ENCODE peak calls at places on chromosomes 16 and 17, in five cellular contexts. X, S, L, N and K are unnamed samples.

GRCh38 chr17:17416007-17416399 is 60.8 kb upstream of the MED9 start:
- DNase-seq in X (peak), S (peak), L (peak), N (peak), K (peak)

GRCh38 chr16:19929062-19929511 is 44.4 kb upstream of the GPRC5B start:
- DNase-seq in X (no peak), S (no peak), L (peak), N (no peak), K (no peak)

GRCh38 chr17:79024901-79025737 is 1.1 kb downstream of the C1QTNF1 start:
- DNase-seq in X (no peak), S (no peak), L (no peak), N (no peak), K (peak)

GRCh38 chr17:7945651-7946050 is 13.6 kb downstream of the CNTROB start:
- DNase-seq in X (no peak), S (no peak), L (no peak), N (no peak), K (no peak)

GRCh38 chr16:50938923-50939322 is 197.0 kb downstream of the CYLD start:
- DNase-seq in X (no peak), S (no peak), L (no peak), N (no peak), K (no peak)

GRCh38 chr17:56499799-56500388 is 93.6 kb upstream of the NOG start:
- DNase-seq in X (peak), S (no peak), L (peak), N (peak), K (peak)

GRCh38 chr17:44002141-44002848 is 2.1 kb upstream of the NAGS start:
- DNase-seq in X (peak), S (no peak), L (no peak), N (no peak), K (peak)

GRCh38 chr16:86761117-86761971 is 183.0 kb downstream of the FOXL1 start:
- DNase-seq in X (peak), S (no peak), L (peak), N (peak), K (peak)

GRCh38 chr16:54935411-54936085 is 4.9 kb downstream of the IRX5 start:
- DNase-seq in X (peak), S (no peak), L (no peak), N (no peak), K (no peak)

GRCh38 chr17:45147581-45148182 is 593 bp upstream of the HEXIM1 start:
- DNase-seq in X (peak), S (peak), L (peak), N (peak), K (peak)

GRCh38 chr17:35185849-35186248 is 8.3 kb downstream of the SLC35G3 start:
- DNase-seq in X (no peak), S (no peak), L (no peak), N (no peak), K (no peak)

GRCh38 chr17:71511266-71511995 is 609.4 kb upstream of the SOX9 start:
- DNase-seq in X (no peak), S (no peak), L (no peak), N (no peak), K (no peak)

GRCh38 chr17:321386-321941 is 31.1 kb downstream of the RPH3AL start:
- DNase-seq in X (no peak), S (no peak), L (no peak), N (no peak), K (no peak)

GRCh38 chr16:3807425-3808123 is 72.9 kb downstream of the CREBBP start:
- DNase-seq in X (no peak), S (no peak), L (no peak), N (no peak), K (no peak)